ENCODE peak calls at places on chromosomes 13 and 19, in seven cellular contexts. W is endodermal cell, T is right lobe of liver, E is ascending aorta, F is stomach, O is IMR-90, B is body of pancreas. N is an unnamed sample. For H3K9me3 and H3K4me1, the result is how much of the 10 kb centered on the place peaks cover.

GRCh38 chr13:113854238-113855011 is 9.5 kb downstream of the GAS6 start:
- DNase-seq in B (peak), O (peak), F (no peak), T (no peak), E (no peak), W (peak), N (no peak)

GRCh38 chr13:77740931-77741586 is 43.6 kb downstream of the SLAIN1 start:
- DNase-seq in T (no peak), O (no peak), W (no peak), B (no peak), E (no peak), F (no peak), N (no peak)

GRCh38 chr13:43316997-43317396 is 293.6 kb downstream of the DNAJC15 start:
- DNase-seq in O (peak), B (peak), F (no peak), W (peak), E (no peak), T (peak), N (no peak)

GRCh38 chr13:93745884-93746283 is 519.3 kb downstream of the GPC6 start:
- DNase-seq in F (no peak), T (no peak), W (no peak), O (peak), E (no peak), B (no peak), N (no peak)

GRCh38 chr19:52369463-52370340 is at the start of gene ZNF880:
- DNase-seq in W (peak), T (peak), F (peak), E (peak), O (peak), B (peak), N (peak)

GRCh38 chr19:1253514-1254080 is 5.2 kb downstream of the MIDN start:
- DNase-seq in F (no peak), E (no peak), O (peak), T (no peak), B (no peak), W (no peak), N (no peak)

GRCh38 chr19:16377521-16377920 is 52.9 kb downstream of the KLF2 start:
- DNase-seq in T (no peak), W (no peak), O (no peak), F (no peak), B (no peak), E (no peak), N (no peak)

GRCh38 chr19:33561261-33561660 is 39.7 kb upstream of the PEPD start:
- DNase-seq in F (no peak), E (no peak), O (no peak), B (no peak), W (no peak), T (no peak), N (no peak)

GRCh38 chr13:113951246-113951999 is 22.5 kb downstream of the C13orf46 start:
- DNase-seq in F (peak), W (peak), B (peak), O (peak), E (peak), T (peak), N (peak)

GRCh38 chr13:60936281-60936680 is 479.4 kb downstream of the PCDH20 start:
- DNase-seq in B (no peak), W (no peak), E (no peak), T (no peak), F (no peak), O (no peak), N (no peak)

GRCh38 chr19:48481191-48481500 is 12.0 kb downstream of the CYTH2 start:
- DNase-seq in W (peak), T (no peak), O (peak), E (no peak), F (no peak), B (no peak), N (no peak)

GRCh38 chr19:19406878-19407639 is 1.6 kb downstream of the GATAD2A start:
- DNase-seq in W (no peak), F (peak), B (peak), E (no peak), O (peak), T (no peak), N (no peak)

GRCh38 chr19:3369337-3370213 is 3.2 kb downstream of the NFIC start:
- DNase-seq in E (peak), F (peak), O (peak), B (peak), T (no peak), W (peak), N (peak)

GRCh38 chr19:55189424-55189823 is 9.3 kb upstream of the SYT5 start:
- DNase-seq in B (peak), W (no peak), E (no peak), F (no peak), O (peak), T (no peak), N (no peak)

GRCh38 chr19:919157-920050 is 2.3 kb downstream of the KISS1R start:
- DNase-seq in F (no peak), T (no peak), B (no peak), W (peak), E (no peak), O (no peak), N (no peak)

GRCh38 chr19:4567584-4568071 is 8.1 kb upstream of the SEMA6B start:
- DNase-seq in O (peak), B (peak), W (peak), T (peak), F (peak), E (no peak), N (peak)

GRCh38 chr13:83449666-83450395 is 432.4 kb downstream of the SLITRK1 start:
- DNase-seq in B (no peak), O (peak), W (no peak), E (no peak), T (no peak), F (no peak), N (no peak)

GRCh38 chr13:42720116-42720857 is 61.1 kb upstream of the FAM216B start:
- DNase-seq in W (no peak), T (no peak), B (peak), F (peak), O (peak), E (no peak), N (no peak)

GRCh38 chr13:48902421-48902820 is 73.3 kb upstream of the FNDC3A start:
- DNase-seq in E (no peak), O (peak), T (peak), B (peak), F (no peak), W (peak), N (no peak)

GRCh38 chr19:14023404-14024235 is 4.3 kb upstream of the RLN3 start:
- DNase-seq in T (peak), F (peak), O (peak), B (peak), E (no peak), W (peak), N (peak)

GRCh38 chr19:46271488-46272197 is 25.2 kb upstream of the HIF3A start:
- DNase-seq in F (no peak), W (no peak), T (no peak), B (no peak), E (no peak), O (peak), N (no peak)

GRCh38 chr13:94199135-94199534 is 280.3 kb downstream of the DCT start:
- DNase-seq in T (no peak), W (no peak), F (no peak), E (no peak), B (no peak), O (no peak), N (no peak)

GRCh38 chr13:52954838-52955237 is 73.8 kb upstream of the OLFM4 start:
- DNase-seq in E (no peak), O (no peak), W (peak), F (no peak), B (no peak), T (no peak), N (no peak)

GRCh38 chr13:73167046-73167820 is 108.4 kb downstream of the KLF5 start:
- DNase-seq in T (no peak), B (no peak), F (no peak), W (no peak), O (no peak), E (no peak), N (no peak)

DNA sequence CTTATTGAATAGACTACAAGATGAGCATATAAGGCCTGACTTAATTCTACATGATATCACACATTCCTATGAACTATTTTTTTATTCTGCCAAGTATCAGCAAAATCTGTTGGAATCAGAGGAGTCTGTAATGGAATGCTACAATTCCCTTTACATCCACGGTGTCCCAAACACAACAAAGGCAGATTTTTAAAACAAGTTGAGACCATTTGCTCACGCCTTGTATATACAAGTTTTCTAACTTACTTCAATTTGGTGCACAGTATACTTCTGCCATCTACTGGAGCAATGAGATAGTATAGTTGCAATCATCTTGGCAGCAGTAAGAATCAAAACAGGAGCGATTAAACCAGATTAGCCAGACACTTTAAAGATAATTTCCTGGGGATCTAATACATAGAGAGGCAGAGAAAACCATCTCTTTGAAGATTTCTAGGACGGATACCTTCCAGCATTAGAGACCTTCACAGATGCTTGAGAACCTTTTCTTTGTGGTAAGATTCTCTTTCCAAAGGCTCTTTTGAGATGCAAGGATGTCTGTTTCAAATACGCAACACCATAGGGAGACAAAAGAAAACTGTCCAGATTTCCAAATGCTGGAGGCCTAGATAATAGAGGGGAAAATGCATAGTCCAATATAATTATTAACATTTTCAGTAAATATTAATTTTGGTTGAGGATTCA is 302.0 kb upstream of the MIR17HG start:
- DNase-seq in W (no peak), T (no peak), O (no peak), F (no peak), E (no peak), B (no peak), N (no peak)
- TF ChIP-seq CTCF in W (peak), T (peak), O (no peak), F (no peak), E (no peak), B (peak), N (no peak)

GRCh38 chr19:34960103-34960805 is 3.8 kb downstream of the ZNF792 start:
- DNase-seq in B (no peak), W (no peak), F (no peak), O (peak), T (no peak), E (no peak), N (no peak)
- H3K9me3 ChIP-seq in B (under half), W (half or more), F (half or more), O (under half), T (under half), E (under half), N (half or more)

GRCh38 chr13:21012211-21012610 is 49.2 kb downstream of the LATS2 start:
- DNase-seq in W (peak), B (no peak), T (no peak), E (no peak), F (no peak), O (peak), N (no peak)

GRCh38 chr13:21014666-21015170 is 46.7 kb downstream of the LATS2 start:
- DNase-seq in E (no peak), B (no peak), T (peak), F (no peak), O (peak), W (no peak), N (peak)

GRCh38 chr13:21013682-21014038 is 47.7 kb downstream of the LATS2 start:
- DNase-seq in O (no peak), T (peak), E (no peak), B (no peak), W (no peak), F (no peak), N (no peak)

GRCh38 chr13:21014139-21014665 is 47.2 kb downstream of the LATS2 start:
- DNase-seq in E (no peak), O (no peak), B (no peak), W (no peak), F (no peak), T (peak), N (no peak)

GRCh38 chr13:21012841-21013681 is 48.3 kb downstream of the LATS2 start:
- DNase-seq in E (no peak), B (peak), W (no peak), T (peak), F (no peak), O (no peak), N (no peak)
- H3K4me1 ChIP-seq in E (half or more), B (half or more), W (under half), T (under half), F (half or more), O (under half), N (half or more)

GRCh38 chr13:111912991-111913781 is 153.8 kb upstream of the SOX1 start:
- DNase-seq in B (no peak), O (no peak), F (no peak), T (no peak), E (peak), W (peak), N (no peak)
- TF ChIP-seq CTCF in B (no peak), O (no peak), F (no peak), T (no peak), E (no peak), W (no peak), N (no peak)

DNA sequence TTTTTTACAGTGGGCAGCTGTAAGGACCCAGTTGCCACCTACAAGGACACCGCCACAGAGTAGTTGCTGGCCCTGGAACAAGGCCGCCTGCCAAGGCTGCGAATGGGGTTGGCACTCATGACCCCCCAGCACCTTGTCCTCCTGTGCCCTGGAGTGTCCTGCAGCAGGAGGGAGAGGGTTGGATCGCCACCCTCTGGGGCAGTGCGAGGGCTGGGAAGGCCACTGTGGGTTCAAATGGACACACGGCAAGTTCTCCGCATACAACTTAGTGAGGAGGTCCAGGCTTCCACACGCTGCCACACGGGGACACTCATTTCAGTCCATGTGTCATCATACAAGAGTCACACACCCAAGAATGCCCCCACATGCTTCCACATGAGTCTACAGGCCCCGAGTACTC is 978 bp downstream of the KLK8 start:
- DNase-seq in O (no peak), T (no peak), W (no peak), F (no peak), B (no peak), E (no peak), N (no peak)
- H3K9me3 ChIP-seq in O (under half), T (under half), W (under half), F (under half), B (under half), E (under half), N (under half)

DNA sequence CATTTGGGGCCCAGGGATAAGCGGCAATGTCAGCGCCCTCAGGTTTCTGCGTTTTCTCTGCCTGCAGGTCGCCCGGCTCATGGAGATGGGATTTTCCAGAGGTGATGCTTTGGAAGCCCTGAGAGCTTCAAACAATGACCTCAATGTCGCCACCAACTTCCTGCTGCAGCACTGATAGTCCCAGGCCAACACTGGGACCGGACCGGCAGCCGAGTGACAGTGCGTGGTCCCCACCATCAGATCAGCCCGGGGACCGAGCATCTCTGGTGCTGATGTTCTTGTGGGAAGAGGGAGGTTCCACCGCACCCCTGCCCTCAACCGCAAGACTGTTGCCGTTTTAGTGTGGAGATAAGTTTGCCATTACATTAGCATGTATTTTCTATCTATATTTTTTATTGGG is 78.0 kb upstream of the GPR183 start:
- DNase-seq in E (peak), W (peak), T (no peak), F (no peak), B (no peak), O (no peak), N (no peak)
- H3K4me1 ChIP-seq in E (under half), W (under half), T (under half), F (under half), B (under half), O (under half), N (under half)

DNA sequence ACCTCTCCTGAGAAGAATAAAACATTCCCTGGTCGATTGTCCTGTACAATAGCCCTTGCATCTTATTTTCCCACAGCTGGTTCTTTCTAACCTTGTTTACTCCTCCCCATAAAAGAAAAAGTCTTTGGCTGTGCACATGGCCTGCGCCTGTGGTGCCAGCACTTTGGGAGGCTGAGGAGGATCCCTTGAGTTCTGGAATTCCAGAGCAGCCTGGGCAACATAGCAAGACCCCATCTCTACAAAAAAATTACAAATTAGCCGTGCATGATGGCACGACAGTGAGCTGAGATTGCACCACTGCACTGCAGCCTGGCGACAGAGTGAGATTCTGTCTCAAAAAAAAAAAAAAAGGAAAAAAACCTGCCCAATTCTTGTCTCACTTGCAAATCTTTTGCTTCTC is 7.2 kb upstream of the NUP62 start:
- DNase-seq in B (no peak), W (no peak), O (no peak), E (no peak), T (no peak), F (no peak), N (no peak)
- TF ChIP-seq CTCF in B (no peak), W (no peak), O (no peak), E (no peak), T (no peak), F (no peak), N (no peak)

GRCh38 chr19:12680034-12680433 is 1.6 kb downstream of the DHPS start:
- DNase-seq in E (no peak), B (no peak), O (no peak), T (no peak), W (no peak), F (no peak), N (no peak)

GRCh38 chr19:12675940-12676339 is 5.7 kb downstream of the DHPS start:
- DNase-seq in W (no peak), B (no peak), T (no peak), O (no peak), E (no peak), F (no peak), N (no peak)

GRCh38 chr19:12675377-12675776 is 6.3 kb downstream of the DHPS start:
- DNase-seq in F (no peak), T (no peak), B (no peak), W (no peak), O (no peak), E (no peak), N (no peak)

GRCh38 chr19:12676384-12676792 is 5.3 kb downstream of the DHPS start:
- DNase-seq in F (peak), W (peak), B (peak), O (peak), T (peak), E (peak), N (peak)

GRCh38 chr19:12676928-12677327 is 4.8 kb downstream of the DHPS start:
- DNase-seq in W (no peak), F (no peak), O (no peak), T (no peak), E (no peak), B (no peak), N (no peak)
- H3K9me3 ChIP-seq in W (under half), F (under half), O (under half), T (under half), E (under half), B (under half), N (under half)

GRCh38 chr19:2270572-2271515 is 11.1 kb downstream of the PEAK3 start:
- DNase-seq in E (peak), F (peak), W (peak), O (peak), T (peak), B (peak), N (peak)
- H3K4me1 ChIP-seq in E (under half), F (under half), W (under half), O (under half), T (under half), B (half or more), N (half or more)

DNA sequence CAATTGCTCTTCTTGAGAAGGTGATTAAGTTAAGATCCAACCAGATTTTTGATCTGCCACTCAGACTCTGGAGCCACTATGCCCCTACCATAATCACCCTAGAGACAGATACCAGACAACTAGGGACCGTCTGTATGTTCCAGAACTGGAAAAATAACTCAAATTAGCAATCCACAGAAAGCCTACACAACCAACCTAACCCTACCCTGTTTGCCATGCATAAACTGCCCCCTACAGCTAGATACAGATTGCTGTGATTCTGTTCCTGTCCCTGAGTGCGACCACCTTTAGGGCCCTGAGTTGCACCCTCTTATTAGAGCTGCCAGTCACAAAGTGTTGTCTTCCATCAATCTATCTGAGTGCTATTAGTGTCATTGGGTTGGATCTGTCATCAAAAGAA is 929.8 kb upstream of the SLITRK1 start:
- DNase-seq in T (no peak), E (no peak), F (no peak), W (no peak), O (no peak), B (no peak), N (no peak)
- TF ChIP-seq CTCF in T (no peak), E (no peak), F (no peak), W (peak), O (no peak), B (no peak), N (no peak)

N was measured in heart right ventricle.